ENCODE peak calls at places on chromosomes 5 and 9, in four cellular contexts. O, Q, J and M are unnamed samples.
A peak's percentile ranks its signal among the peaks of the same experiment; 100 is the strongest.

GRCh38 chr5:180470966-180471582 is 23.1 kb upstream of the CNOT6 start:
- DNase-seq in J (no peak), Q (peak; percentile 58), O (peak; percentile 11), M (peak; percentile 51)

GRCh38 chr5:151694035-151694485 is 7.3 kb upstream of the SPARC start:
- DNase-seq in O (no peak), Q (no peak), J (no peak), M (no peak)

GRCh38 chr5:78756853-78757252 is 108.3 kb upstream of the LHFPL2 start:
- DNase-seq in Q (no peak), J (no peak), O (no peak), M (no peak)

GRCh38 chr5:32710335-32710858 is 724 bp upstream of the NPR3 start:
- DNase-seq in J (no peak), Q (peak; percentile 10), O (no peak), M (no peak)

GRCh38 chr9:124880501-124880900 is 18.6 kb downstream of the ARPC5L start:
- DNase-seq in O (no peak), Q (no peak), J (no peak), M (no peak)

GRCh38 chr5:96297290-96297689 is 135.8 kb downstream of the PCSK1 start:
- DNase-seq in Q (no peak), O (no peak), J (no peak), M (no peak)

GRCh38 chr9:70420267-70421019 is 6.0 kb upstream of the KLF9 start:
- DNase-seq in O (peak; percentile 58), Q (peak; percentile 81), J (peak; percentile 85), M (peak; percentile 76)

GRCh38 chr5:148012806-148013205 is 51.0 kb upstream of the SPINK5 start:
- DNase-seq in J (no peak), Q (no peak), O (no peak), M (no peak)

GRCh38 chr5:113059232-113059805 is 82.7 kb downstream of the DCP2 start:
- DNase-seq in Q (no peak), O (no peak), J (no peak), M (no peak)

GRCh38 chr5:72472031-72472430 is 35.2 kb downstream of the ZNF366 start:
- DNase-seq in J (no peak), O (no peak), Q (no peak), M (no peak)

GRCh38 chr5:148746826-148747535 is 79.4 kb upstream of the ADRB2 start:
- DNase-seq in Q (no peak), O (no peak), J (no peak), M (no peak)